ENCODE peak calls at places on chromosomes 4 and X, in seven cellular contexts. One of them, this sample, is unnamed.

GRCh38 chr4:140928880-140929279 is 172.7 kb upstream of the TBC1D9 start:
- DNase-seq in GM23338: no peak
- DNase-seq in hepatocyte: no peak
- DNase-seq in MM.1S: no peak
- DNase-seq in PC-3: peak
- DNase-seq in HCT116: no peak
- DNase-seq in GM23248: peak
- DNase-seq in this sample: no peak

GRCh38 chrX:134512566-134512965 is 52.6 kb downstream of the HPRT1 start:
- DNase-seq in PC-3: peak
- DNase-seq in hepatocyte: peak
- DNase-seq in GM23248: peak
- DNase-seq in HCT116: peak
- DNase-seq in GM23338: peak
- DNase-seq in MM.1S: no peak
- DNase-seq in this sample: no peak

GRCh38 chr4:180436366-180436765 is 1806.8 kb upstream of the TENM3 start:
- DNase-seq in HCT116: no peak
- DNase-seq in PC-3: no peak
- DNase-seq in MM.1S: no peak
- DNase-seq in GM23338: no peak
- DNase-seq in GM23248: no peak
- DNase-seq in hepatocyte: no peak
- DNase-seq in this sample: no peak

GRCh38 chr4:128823025-128823661 is 13.6 kb downstream of the JADE1 start:
- DNase-seq in HCT116: peak
- DNase-seq in hepatocyte: no peak
- DNase-seq in PC-3: peak
- DNase-seq in GM23338: no peak
- DNase-seq in GM23248: peak
- DNase-seq in MM.1S: no peak
- DNase-seq in this sample: no peak

GRCh38 chr4:98514930-98515809 is 143.2 kb downstream of the TSPAN5 start:
- DNase-seq in GM23248: peak
- DNase-seq in MM.1S: no peak
- DNase-seq in hepatocyte: no peak
- DNase-seq in HCT116: no peak
- DNase-seq in GM23338: peak
- DNase-seq in PC-3: no peak
- DNase-seq in this sample: peak

GRCh38 chrX:47197526-47197925 is 3.9 kb downstream of the UBA1 start:
- DNase-seq in GM23248: no peak
- DNase-seq in GM23338: no peak
- DNase-seq in HCT116: no peak
- DNase-seq in MM.1S: no peak
- DNase-seq in PC-3: no peak
- DNase-seq in hepatocyte: no peak
- DNase-seq in this sample: no peak

GRCh38 chr4:83552924-83553323 is 17.0 kb downstream of the GPAT3 start:
- DNase-seq in GM23338: no peak
- DNase-seq in GM23248: peak
- DNase-seq in HCT116: no peak
- DNase-seq in MM.1S: peak
- DNase-seq in PC-3: peak
- DNase-seq in hepatocyte: no peak
- DNase-seq in this sample: no peak

GRCh38 chrX:130771648-130772312 is 131.2 kb downstream of the ENOX2 start:
- DNase-seq in PC-3: no peak
- DNase-seq in MM.1S: no peak
- DNase-seq in hepatocyte: no peak
- DNase-seq in GM23248: no peak
- DNase-seq in GM23338: no peak
- DNase-seq in HCT116: no peak
- DNase-seq in this sample: no peak

GRCh38 chr4:37948542-37948941 is 11.7 kb upstream of the PTTG2 start:
- DNase-seq in GM23248: no peak
- DNase-seq in MM.1S: no peak
- DNase-seq in PC-3: no peak
- DNase-seq in HCT116: no peak
- DNase-seq in GM23338: no peak
- DNase-seq in hepatocyte: no peak
- DNase-seq in this sample: no peak

GRCh38 chr4:98527528-98527927 is 130.9 kb downstream of the TSPAN5 start:
- DNase-seq in HCT116: no peak
- DNase-seq in GM23338: no peak
- DNase-seq in MM.1S: no peak
- DNase-seq in PC-3: no peak
- DNase-seq in GM23248: peak
- DNase-seq in hepatocyte: no peak
- DNase-seq in this sample: no peak

GRCh38 chr4:99945718-99946345 is 586 bp downstream of the DNAJB14 start:
- DNase-seq in MM.1S: peak
- DNase-seq in PC-3: peak
- DNase-seq in hepatocyte: peak
- DNase-seq in GM23338: peak
- DNase-seq in GM23248: peak
- DNase-seq in HCT116: no peak
- DNase-seq in this sample: no peak

GRCh38 chr4:6687947-6688878 is 5.5 kb upstream of the S100P start:
- DNase-seq in MM.1S: no peak
- DNase-seq in hepatocyte: peak
- DNase-seq in GM23338: peak
- DNase-seq in GM23248: no peak
- DNase-seq in PC-3: peak
- DNase-seq in HCT116: no peak
- DNase-seq in this sample: no peak

GRCh38 chrX:72180539-72180938 is 1.0 kb upstream of the PIN4 start:
- DNase-seq in hepatocyte: no peak
- DNase-seq in HCT116: no peak
- DNase-seq in GM23248: no peak
- DNase-seq in MM.1S: no peak
- DNase-seq in PC-3: no peak
- DNase-seq in GM23338: no peak
- DNase-seq in this sample: no peak

GRCh38 chr4:51894246-51894645 is 51.3 kb downstream of the DCUN1D4 start:
- DNase-seq in hepatocyte: no peak
- DNase-seq in GM23248: peak
- DNase-seq in HCT116: no peak
- DNase-seq in GM23338: no peak
- DNase-seq in PC-3: peak
- DNase-seq in MM.1S: no peak
- DNase-seq in this sample: no peak

GRCh38 chr4:24702266-24702665 is 93.1 kb upstream of the SOD3 start:
- DNase-seq in GM23338: no peak
- DNase-seq in GM23248: no peak
- DNase-seq in hepatocyte: no peak
- DNase-seq in MM.1S: no peak
- DNase-seq in HCT116: no peak
- DNase-seq in PC-3: no peak
- DNase-seq in this sample: no peak

GRCh38 chr4:94208268-94208667 is 603 bp downstream of the SMARCAD1 start:
- DNase-seq in HCT116: no peak
- DNase-seq in hepatocyte: peak
- DNase-seq in PC-3: no peak
- DNase-seq in MM.1S: no peak
- DNase-seq in GM23338: no peak
- DNase-seq in GM23248: peak
- DNase-seq in this sample: no peak

GRCh38 chrX:121179972-121180371 is 132.6 kb downstream of the GLUD2 start:
- DNase-seq in hepatocyte: no peak
- DNase-seq in HCT116: no peak
- DNase-seq in GM23338: no peak
- DNase-seq in PC-3: no peak
- DNase-seq in MM.1S: no peak
- DNase-seq in GM23248: no peak
- DNase-seq in this sample: no peak

GRCh38 chrX:12548746-12549145 is 242.5 kb upstream of the PRPS2 start:
- DNase-seq in MM.1S: peak
- DNase-seq in HCT116: no peak
- DNase-seq in PC-3: peak
- DNase-seq in hepatocyte: peak
- DNase-seq in GM23338: peak
- DNase-seq in GM23248: peak
- DNase-seq in this sample: peak

GRCh38 chrX:40646489-40647306 is 663 bp downstream of the CXorf38 start:
- DNase-seq in PC-3: peak
- DNase-seq in MM.1S: peak
- DNase-seq in GM23248: peak
- DNase-seq in HCT116: no peak
- DNase-seq in GM23338: peak
- DNase-seq in hepatocyte: peak
- DNase-seq in this sample: peak

GRCh38 chrX:119429471-119429870 is 30.3 kb downstream of the SLC25A43 start:
- DNase-seq in MM.1S: no peak
- DNase-seq in HCT116: no peak
- DNase-seq in GM23338: no peak
- DNase-seq in hepatocyte: no peak
- DNase-seq in PC-3: no peak
- DNase-seq in GM23248: peak
- DNase-seq in this sample: no peak

GRCh38 chr4:59647011-59647410 is 1553.1 kb upstream of the ADGRL3 start:
- DNase-seq in PC-3: peak
- DNase-seq in HCT116: no peak
- DNase-seq in GM23248: no peak
- DNase-seq in GM23338: no peak
- DNase-seq in MM.1S: no peak
- DNase-seq in hepatocyte: no peak
- DNase-seq in this sample: no peak
- TF ChIP-seq EZH2phosphoT487 in PC-3: no peak
- TF ChIP-seq EZH2phosphoT487 in HCT116: no peak
- TF ChIP-seq EZH2phosphoT487 in GM23248: no peak
- TF ChIP-seq EZH2phosphoT487 in GM23338: no peak
- TF ChIP-seq EZH2phosphoT487 in MM.1S: no peak
- TF ChIP-seq EZH2phosphoT487 in hepatocyte: no peak
- TF ChIP-seq EZH2phosphoT487 in this sample: no peak

GRCh38 chr4:150130953-150131352 is 52.7 kb downstream of the DCLK2 start:
- DNase-seq in hepatocyte: no peak
- DNase-seq in PC-3: peak
- DNase-seq in GM23338: no peak
- DNase-seq in HCT116: no peak
- DNase-seq in MM.1S: no peak
- DNase-seq in GM23248: peak
- DNase-seq in this sample: no peak
- H3K27ac ChIP-seq in hepatocyte: no peak
- H3K27ac ChIP-seq in PC-3: no peak
- H3K27ac ChIP-seq in GM23338: no peak
- H3K27ac ChIP-seq in HCT116: no peak
- H3K27ac ChIP-seq in MM.1S: no peak
- H3K27ac ChIP-seq in GM23248: peak
- H3K27ac ChIP-seq in this sample: no peak

GRCh38 chrX:642436-643210 is 12.0 kb downstream of the SHOX start:
- DNase-seq in GM23338: peak
- DNase-seq in PC-3: no peak
- DNase-seq in hepatocyte: no peak
- DNase-seq in MM.1S: no peak
- DNase-seq in HCT116: no peak
- DNase-seq in GM23248: no peak
- DNase-seq in this sample: no peak
- TF ChIP-seq EZH2 in GM23338: peak
- TF ChIP-seq EZH2 in PC-3: no peak
- TF ChIP-seq EZH2 in hepatocyte: no peak
- TF ChIP-seq EZH2 in MM.1S: no peak
- TF ChIP-seq EZH2 in HCT116: no peak
- TF ChIP-seq EZH2 in GM23248: no peak
- TF ChIP-seq EZH2 in this sample: peak

GRCh38 chr4:148026022-148026421 is 294.1 kb downstream of the ARHGAP10 start:
- DNase-seq in GM23338: no peak
- DNase-seq in hepatocyte: no peak
- DNase-seq in PC-3: no peak
- DNase-seq in HCT116: no peak
- DNase-seq in GM23248: peak
- DNase-seq in MM.1S: no peak
- DNase-seq in this sample: no peak
- TF ChIP-seq EZH2phosphoT487 in GM23338: no peak
- TF ChIP-seq EZH2phosphoT487 in hepatocyte: no peak
- TF ChIP-seq EZH2phosphoT487 in PC-3: no peak
- TF ChIP-seq EZH2phosphoT487 in HCT116: no peak
- TF ChIP-seq EZH2phosphoT487 in GM23248: no peak
- TF ChIP-seq EZH2phosphoT487 in MM.1S: no peak
- TF ChIP-seq EZH2phosphoT487 in this sample: no peak

GRCh38 chr4:113659127-113659526 is 102.4 kb downstream of the CAMK2D start:
- DNase-seq in GM23248: no peak
- DNase-seq in HCT116: no peak
- DNase-seq in MM.1S: no peak
- DNase-seq in PC-3: no peak
- DNase-seq in GM23338: no peak
- DNase-seq in hepatocyte: no peak
- DNase-seq in this sample: no peak
- H3K27ac ChIP-seq in GM23248: no peak
- H3K27ac ChIP-seq in HCT116: no peak
- H3K27ac ChIP-seq in MM.1S: no peak
- H3K27ac ChIP-seq in PC-3: no peak
- H3K27ac ChIP-seq in GM23338: no peak
- H3K27ac ChIP-seq in hepatocyte: no peak
- H3K27ac ChIP-seq in this sample: no peak